ENCODE peak calls at places on chromosomes 16 and 17, in seven cellular contexts. T is activated CD4-positive, alpha-beta T cell treated with anti-CD3 and anti-CD28 coated beads, Interleukin-2, amount 50 U/mL, for 4 hours; X is nucleus accumbens; J is K562; E is Right ventricle myocardium superior; C is GM04503; S is left cardiac atrium. P is an unnamed sample.

GRCh38 chr17:14672830-14673229 is 371.9 kb downstream of the HS3ST3B1 start:
- DNase-seq in T (no peak), X (no peak), J (no peak), E (no peak), C (peak), S (no peak), P (peak)

GRCh38 chr17:80254396-80255241 is 6.0 kb upstream of the RNF213 start:
- DNase-seq in T (peak), X (no peak), J (peak), E (no peak), C (peak), S (no peak), P (peak)

GRCh38 chr16:53726625-53727024 is 22.7 kb downstream of the FTO start:
- DNase-seq in T (no peak), X (no peak), J (no peak), E (no peak), C (no peak), S (no peak), P (no peak)

GRCh38 chr17:81537856-81538555 is 9.8 kb downstream of the FSCN2 start:
- DNase-seq in T (no peak), X (no peak), J (no peak), E (no peak), C (no peak), S (no peak), P (no peak)

GRCh38 chr16:793414-793813 is 5.0 kb downstream of the CHTF18 start:
- DNase-seq in T (no peak), X (no peak), J (no peak), E (no peak), C (no peak), S (no peak), P (no peak)

GRCh38 chr16:19914877-19915276 is 30.2 kb upstream of the GPRC5B start:
- DNase-seq in T (no peak), X (no peak), J (no peak), E (no peak), C (no peak), S (no peak), P (no peak)

GRCh38 chr16:74999683-75000480 is 1.1 kb downstream of the ZNRF1 start:
- DNase-seq in T (peak), X (peak), J (peak), E (peak), C (no peak), S (peak), P (no peak)

GRCh38 chr16:28187595-28188004 is 24.2 kb downstream of the XPO6 start:
- DNase-seq in T (no peak), X (no peak), J (no peak), E (no peak), C (no peak), S (no peak), P (no peak)

GRCh38 chr17:2172447-2172938 is 117.6 kb downstream of the HIC1 start:
- DNase-seq in T (no peak), X (no peak), J (no peak), E (no peak), C (no peak), S (peak), P (no peak)

GRCh38 chr17:48121921-48122650 is 14.5 kb downstream of the SNX11 start:
- DNase-seq in T (no peak), X (peak), J (no peak), E (no peak), C (no peak), S (no peak), P (no peak)

GRCh38 chr17:76075364-76076099 is 951 bp downstream of the GALR2 start:
- DNase-seq in T (no peak), X (no peak), J (no peak), E (no peak), C (no peak), S (no peak), P (no peak)

GRCh38 chr16:1146409-1146808 is 6.5 kb upstream of the CACNA1H start:
- DNase-seq in T (no peak), X (no peak), J (peak), E (no peak), C (no peak), S (no peak), P (no peak)

GRCh38 chr17:69170377-69170776 is 28.7 kb upstream of the ABCA6 start:
- DNase-seq in T (no peak), X (no peak), J (no peak), E (no peak), C (no peak), S (no peak), P (no peak)

GRCh38 chr17:46071796-46072195 is 72.7 kb downstream of the STH start:
- DNase-seq in T (no peak), X (no peak), J (no peak), E (no peak), C (no peak), S (no peak), P (no peak)

GRCh38 chr17:15403276-15403939 is 62.0 kb upstream of the TEKT3 start:
- DNase-seq in T (no peak), X (no peak), J (no peak), E (no peak), C (no peak), S (no peak), P (no peak)

GRCh38 chr16:79721186-79721745 is 120.7 kb upstream of the MAF start:
- DNase-seq in T (no peak), X (no peak), J (no peak), E (no peak), C (no peak), S (no peak), P (no peak)

GRCh38 chr17:32976605-32977004 is 15.0 kb upstream of the SPACA3 start:
- DNase-seq in T (no peak), X (no peak), J (no peak), E (no peak), C (no peak), S (no peak), P (no peak)

GRCh38 chr16:86087561-86088230 is 188.7 kb downstream of the IRF8 start:
- DNase-seq in T (no peak), X (no peak), J (no peak), E (no peak), C (no peak), S (no peak), P (no peak)

GRCh38 chr16:67241008-67241900 is 6.0 kb downstream of the FHOD1 start:
- DNase-seq in T (no peak), X (no peak), J (peak), E (peak), C (peak), S (peak), P (peak)

GRCh38 chr17:2905697-2906595 is 109.7 kb downstream of the RAP1GAP2 start:
- DNase-seq in T (no peak), X (no peak), J (no peak), E (no peak), C (no peak), S (peak), P (no peak)

GRCh38 chr17:58181796-58182195 is 10.7 kb upstream of the EPX start:
- DNase-seq in T (no peak), X (no peak), J (no peak), E (no peak), C (no peak), S (no peak), P (no peak)

GRCh38 chr17:45149037-45149668 is 878 bp downstream of the HEXIM1 start:
- DNase-seq in T (peak), X (peak), J (peak), E (peak), C (no peak), S (peak), P (no peak)

GRCh38 chr16:28549301-28549899 is 4.3 kb upstream of the SGF29 start:
- DNase-seq in T (no peak), X (no peak), J (no peak), E (no peak), C (no peak), S (no peak), P (no peak)

GRCh38 chr16:67967956-67968439 is 439 bp downstream of the SLC12A4 start:
- DNase-seq in T (no peak), X (no peak), J (peak), E (peak), C (no peak), S (peak), P (no peak)

GRCh38 chr16:47970291-47970931 is 185.4 kb downstream of the ABCC12 start:
- DNase-seq in T (no peak), X (no peak), J (peak), E (no peak), C (peak), S (no peak), P (no peak)

P was measured in non-pigmented ciliary epithelial cell.